ENCODE peak calls at places on chromosome 7, in five cellular contexts. One of them, this sample, is unnamed.

GRCh38 chr7:111982804-111983203 is 223.4 kb downstream of the DOCK4 start:
- DNase-seq in bronchial epithelial cell: no peak
- DNase-seq in HFF-Myc: no peak
- DNase-seq in fibroblast of pulmonary artery: peak; percentile 66
- DNase-seq in cardiac muscle cell: peak; percentile 35
- DNase-seq in this sample: no peak

GRCh38 chr7:46317256-46317655 is 396.2 kb upstream of the IGFBP3 start:
- DNase-seq in fibroblast of pulmonary artery: peak; percentile 39
- DNase-seq in HFF-Myc: no peak
- DNase-seq in bronchial epithelial cell: no peak
- DNase-seq in cardiac muscle cell: peak; percentile 14
- DNase-seq in this sample: no peak

GRCh38 chr7:105610165-105610930 is 29.1 kb upstream of the EFCAB10 start:
- DNase-seq in HFF-Myc: no peak
- DNase-seq in bronchial epithelial cell: no peak
- DNase-seq in cardiac muscle cell: no peak
- DNase-seq in fibroblast of pulmonary artery: no peak
- DNase-seq in this sample: no peak

GRCh38 chr7:98165827-98166667 is 45.2 kb upstream of the BHLHA15 start:
- DNase-seq in fibroblast of pulmonary artery: peak; percentile 46
- DNase-seq in cardiac muscle cell: peak; percentile 37
- DNase-seq in HFF-Myc: no peak
- DNase-seq in bronchial epithelial cell: peak; percentile 22
- DNase-seq in this sample: peak; percentile 40

GRCh38 chr7:90311185-90311584 is 9.9 kb downstream of the FAM237B start:
- DNase-seq in HFF-Myc: no peak
- DNase-seq in cardiac muscle cell: no peak
- DNase-seq in bronchial epithelial cell: no peak
- DNase-seq in fibroblast of pulmonary artery: no peak
- DNase-seq in this sample: no peak

GRCh38 chr7:44052771-44053365 is 8.4 kb downstream of the DBNL start:
- DNase-seq in HFF-Myc: no peak
- DNase-seq in bronchial epithelial cell: no peak
- DNase-seq in fibroblast of pulmonary artery: no peak
- DNase-seq in cardiac muscle cell: no peak
- DNase-seq in this sample: no peak

GRCh38 chr7:140003913-140004382 is 58.8 kb downstream of the PARP12 start:
- DNase-seq in fibroblast of pulmonary artery: peak; percentile 84
- DNase-seq in bronchial epithelial cell: peak; percentile 55
- DNase-seq in HFF-Myc: peak; percentile 17
- DNase-seq in cardiac muscle cell: peak; percentile 81
- DNase-seq in this sample: no peak

GRCh38 chr7:125848157-125848556 is 918.5 kb upstream of the POT1 start:
- DNase-seq in HFF-Myc: no peak
- DNase-seq in cardiac muscle cell: no peak
- DNase-seq in bronchial epithelial cell: no peak
- DNase-seq in fibroblast of pulmonary artery: no peak
- DNase-seq in this sample: no peak

GRCh38 chr7:112487938-112488575 is 7.3 kb downstream of the LSMEM1 start:
- DNase-seq in bronchial epithelial cell: no peak
- DNase-seq in fibroblast of pulmonary artery: no peak
- DNase-seq in HFF-Myc: no peak
- DNase-seq in cardiac muscle cell: no peak
- DNase-seq in this sample: no peak

GRCh38 chr7:13336227-13336626 is 648.8 kb downstream of the ARL4A start:
- DNase-seq in fibroblast of pulmonary artery: peak; percentile 34
- DNase-seq in HFF-Myc: no peak
- DNase-seq in bronchial epithelial cell: peak; percentile 67
- DNase-seq in cardiac muscle cell: peak; percentile 21
- DNase-seq in this sample: no peak

GRCh38 chr7:34751725-34752643 is 94.0 kb downstream of the NPSR1 start:
- DNase-seq in bronchial epithelial cell: no peak
- DNase-seq in fibroblast of pulmonary artery: no peak
- DNase-seq in cardiac muscle cell: no peak
- DNase-seq in HFF-Myc: no peak
- DNase-seq in this sample: no peak

GRCh38 chr7:141701489-141702046 is 398 bp downstream of the DENND11 start:
- DNase-seq in fibroblast of pulmonary artery: peak; percentile 22
- DNase-seq in cardiac muscle cell: peak; percentile 29
- DNase-seq in HFF-Myc: no peak
- DNase-seq in bronchial epithelial cell: no peak
- DNase-seq in this sample: peak; percentile 44

GRCh38 chr7:16028651-16029050 is 342.2 kb upstream of the MEOX2 start:
- DNase-seq in HFF-Myc: peak; percentile 72
- DNase-seq in cardiac muscle cell: peak; percentile 13
- DNase-seq in bronchial epithelial cell: no peak
- DNase-seq in fibroblast of pulmonary artery: peak; percentile 10
- DNase-seq in this sample: no peak

GRCh38 chr7:128032605-128033235 is 1.5 kb upstream of the LRRC4 start:
- DNase-seq in fibroblast of pulmonary artery: no peak
- DNase-seq in bronchial epithelial cell: no peak
- DNase-seq in cardiac muscle cell: peak; percentile 18
- DNase-seq in HFF-Myc: no peak
- DNase-seq in this sample: peak; percentile 32

GRCh38 chr7:103989200-103989784 is at the start of gene RELN:
- DNase-seq in fibroblast of pulmonary artery: peak; percentile 19
- DNase-seq in HFF-Myc: no peak
- DNase-seq in bronchial epithelial cell: no peak
- DNase-seq in cardiac muscle cell: peak; percentile 53
- DNase-seq in this sample: no peak

GRCh38 chr7:134549366-134549765 is 456 bp downstream of the AKR1B15 start:
- DNase-seq in fibroblast of pulmonary artery: no peak
- DNase-seq in HFF-Myc: no peak
- DNase-seq in cardiac muscle cell: no peak
- DNase-seq in bronchial epithelial cell: no peak
- DNase-seq in this sample: no peak

GRCh38 chr7:134554417-134554966 is 5.6 kb downstream of the AKR1B15 start:
- DNase-seq in HFF-Myc: no peak
- DNase-seq in fibroblast of pulmonary artery: no peak
- DNase-seq in bronchial epithelial cell: no peak
- DNase-seq in cardiac muscle cell: no peak
- DNase-seq in this sample: no peak

GRCh38 chr7:134548877-134549276 is at the start of gene AKR1B15:
- DNase-seq in bronchial epithelial cell: peak; percentile 46
- DNase-seq in HFF-Myc: no peak
- DNase-seq in cardiac muscle cell: peak; percentile 14
- DNase-seq in fibroblast of pulmonary artery: peak; percentile 10
- DNase-seq in this sample: no peak

GRCh38 chr7:134553976-134554375 is 5.1 kb downstream of the AKR1B15 start:
- DNase-seq in cardiac muscle cell: no peak
- DNase-seq in HFF-Myc: no peak
- DNase-seq in bronchial epithelial cell: peak; percentile 38
- DNase-seq in fibroblast of pulmonary artery: peak; percentile 7
- DNase-seq in this sample: no peak

GRCh38 chr7:134552105-134552504 is 3.2 kb downstream of the AKR1B15 start:
- DNase-seq in HFF-Myc: no peak
- DNase-seq in bronchial epithelial cell: no peak
- DNase-seq in fibroblast of pulmonary artery: peak; percentile 14
- DNase-seq in cardiac muscle cell: no peak
- DNase-seq in this sample: no peak
- TF ChIP-seq CTCF in HFF-Myc: no peak
- TF ChIP-seq CTCF in bronchial epithelial cell: no peak
- TF ChIP-seq CTCF in fibroblast of pulmonary artery: peak; percentile 25
- TF ChIP-seq CTCF in cardiac muscle cell: peak; percentile 8
- TF ChIP-seq CTCF in this sample: peak; percentile 47

DNA sequence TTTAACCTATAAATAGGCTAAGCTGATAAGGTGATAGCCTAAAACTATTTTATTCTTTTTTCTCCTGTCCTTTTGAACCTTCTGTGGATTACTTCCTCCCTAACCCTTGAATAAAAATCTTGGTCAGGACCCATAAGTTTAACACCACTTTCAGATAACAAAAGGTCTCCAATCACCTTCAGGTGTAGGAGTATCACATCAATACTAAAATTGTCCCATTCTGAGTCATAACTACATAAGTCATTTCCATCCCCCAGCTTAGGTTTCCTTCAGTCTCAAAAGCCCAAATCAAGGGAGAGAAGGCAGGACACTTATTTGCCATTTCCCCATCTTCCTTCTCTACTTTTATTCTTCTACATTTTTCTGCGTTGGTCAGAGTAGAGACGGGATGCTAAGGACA is 56.9 kb upstream of the WNT16 start:
- DNase-seq in fibroblast of pulmonary artery: no peak
- DNase-seq in bronchial epithelial cell: no peak
- DNase-seq in HFF-Myc: no peak
- DNase-seq in cardiac muscle cell: no peak
- DNase-seq in this sample: no peak
- TF ChIP-seq CTCF in fibroblast of pulmonary artery: no peak
- TF ChIP-seq CTCF in bronchial epithelial cell: no peak
- TF ChIP-seq CTCF in HFF-Myc: no peak
- TF ChIP-seq CTCF in cardiac muscle cell: no peak
- TF ChIP-seq CTCF in this sample: no peak

GRCh38 chr7:129825005-129825553 is 127.7 kb downstream of the UBE2H start:
- DNase-seq in HFF-Myc: no peak
- DNase-seq in fibroblast of pulmonary artery: no peak
- DNase-seq in bronchial epithelial cell: peak; percentile 77
- DNase-seq in cardiac muscle cell: peak; percentile 31
- DNase-seq in this sample: peak; percentile 48

GRCh38 chr7:129827467-129827990 is 125.2 kb downstream of the UBE2H start:
- DNase-seq in HFF-Myc: no peak
- DNase-seq in fibroblast of pulmonary artery: no peak
- DNase-seq in bronchial epithelial cell: no peak
- DNase-seq in cardiac muscle cell: no peak
- DNase-seq in this sample: no peak

GRCh38 chr7:129825554-129826267 is 127.0 kb downstream of the UBE2H start:
- DNase-seq in HFF-Myc: no peak
- DNase-seq in cardiac muscle cell: peak; percentile 71
- DNase-seq in fibroblast of pulmonary artery: peak; percentile 59
- DNase-seq in bronchial epithelial cell: peak; percentile 49
- DNase-seq in this sample: peak; percentile 94

GRCh38 chr7:129821476-129821875 is 131.3 kb downstream of the UBE2H start:
- DNase-seq in HFF-Myc: no peak
- DNase-seq in cardiac muscle cell: no peak
- DNase-seq in fibroblast of pulmonary artery: no peak
- DNase-seq in bronchial epithelial cell: no peak
- DNase-seq in this sample: no peak

DNA sequence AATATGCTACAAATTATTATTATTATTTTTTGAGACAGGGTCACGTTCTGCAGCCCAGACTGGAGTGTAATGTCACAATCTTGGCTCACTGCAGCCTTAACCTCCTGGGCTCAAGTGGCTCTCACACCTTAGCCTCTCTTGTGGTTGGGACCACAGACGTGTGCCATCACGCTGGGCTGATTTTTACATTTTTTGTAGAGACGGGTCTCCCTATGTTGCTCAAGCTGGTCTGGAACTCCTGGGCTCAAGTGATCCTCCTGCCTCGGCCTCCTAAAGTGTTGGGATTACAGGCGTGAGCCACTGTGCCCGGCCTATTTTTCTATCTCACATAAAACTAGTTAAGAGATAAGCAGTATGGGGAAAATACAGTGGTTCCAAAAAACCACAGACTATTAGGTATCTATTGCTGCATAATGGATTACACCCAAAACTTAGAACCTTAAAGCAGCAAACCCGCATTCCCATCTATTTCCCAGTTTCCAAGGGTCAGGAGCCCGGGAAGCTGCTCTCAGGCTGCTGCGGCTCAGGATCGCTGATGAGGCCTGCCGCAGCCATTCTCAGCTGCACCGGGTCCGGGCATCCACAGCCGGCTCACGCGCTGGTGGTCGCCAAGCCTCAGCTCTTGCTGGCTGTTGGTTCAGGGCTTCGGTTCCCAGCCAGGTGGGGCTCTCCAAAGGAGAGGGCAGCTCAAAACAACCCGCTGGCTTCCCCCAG is 128.3 kb downstream of the UBE2H start:
- DNase-seq in fibroblast of pulmonary artery: no peak
- DNase-seq in HFF-Myc: no peak
- DNase-seq in bronchial epithelial cell: no peak
- DNase-seq in cardiac muscle cell: no peak
- DNase-seq in this sample: no peak
- TF ChIP-seq CTCF in fibroblast of pulmonary artery: no peak
- TF ChIP-seq CTCF in HFF-Myc: no peak
- TF ChIP-seq CTCF in bronchial epithelial cell: no peak
- TF ChIP-seq CTCF in cardiac muscle cell: no peak
- TF ChIP-seq CTCF in this sample: no peak

DNA sequence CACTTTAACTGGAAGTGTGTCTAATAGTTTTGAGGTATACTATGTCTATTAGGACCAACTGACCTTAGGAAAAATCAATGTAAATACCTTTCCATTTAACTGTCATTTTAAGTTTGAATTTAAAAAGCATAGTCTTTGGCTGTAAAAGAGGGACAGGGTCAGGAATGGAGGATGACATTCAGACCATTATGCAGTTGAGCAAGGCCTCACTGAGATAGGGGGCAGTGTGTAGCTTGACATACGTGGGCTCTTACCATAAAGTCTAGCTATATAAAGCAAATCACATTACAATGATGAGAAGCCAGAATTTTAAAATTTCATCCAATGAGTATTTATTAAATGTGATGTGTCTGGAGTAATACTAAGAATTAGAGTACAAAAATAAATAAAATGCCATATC is 17.9 kb downstream of the PALS2 start:
- DNase-seq in bronchial epithelial cell: no peak
- DNase-seq in cardiac muscle cell: no peak
- DNase-seq in fibroblast of pulmonary artery: no peak
- DNase-seq in HFF-Myc: no peak
- DNase-seq in this sample: no peak
- TF ChIP-seq CTCF in bronchial epithelial cell: no peak
- TF ChIP-seq CTCF in cardiac muscle cell: no peak
- TF ChIP-seq CTCF in fibroblast of pulmonary artery: peak; percentile 12
- TF ChIP-seq CTCF in HFF-Myc: no peak
- TF ChIP-seq CTCF in this sample: no peak

GRCh38 chr7:36127075-36127740 is 25.8 kb upstream of the EEPD1 start:
- DNase-seq in HFF-Myc: no peak
- DNase-seq in bronchial epithelial cell: no peak
- DNase-seq in fibroblast of pulmonary artery: peak; percentile 24
- DNase-seq in cardiac muscle cell: no peak
- DNase-seq in this sample: no peak
- TF ChIP-seq CTCF in HFF-Myc: no peak
- TF ChIP-seq CTCF in bronchial epithelial cell: peak; percentile 8
- TF ChIP-seq CTCF in fibroblast of pulmonary artery: peak; percentile 37
- TF ChIP-seq CTCF in cardiac muscle cell: no peak
- TF ChIP-seq CTCF in this sample: no peak

DNA sequence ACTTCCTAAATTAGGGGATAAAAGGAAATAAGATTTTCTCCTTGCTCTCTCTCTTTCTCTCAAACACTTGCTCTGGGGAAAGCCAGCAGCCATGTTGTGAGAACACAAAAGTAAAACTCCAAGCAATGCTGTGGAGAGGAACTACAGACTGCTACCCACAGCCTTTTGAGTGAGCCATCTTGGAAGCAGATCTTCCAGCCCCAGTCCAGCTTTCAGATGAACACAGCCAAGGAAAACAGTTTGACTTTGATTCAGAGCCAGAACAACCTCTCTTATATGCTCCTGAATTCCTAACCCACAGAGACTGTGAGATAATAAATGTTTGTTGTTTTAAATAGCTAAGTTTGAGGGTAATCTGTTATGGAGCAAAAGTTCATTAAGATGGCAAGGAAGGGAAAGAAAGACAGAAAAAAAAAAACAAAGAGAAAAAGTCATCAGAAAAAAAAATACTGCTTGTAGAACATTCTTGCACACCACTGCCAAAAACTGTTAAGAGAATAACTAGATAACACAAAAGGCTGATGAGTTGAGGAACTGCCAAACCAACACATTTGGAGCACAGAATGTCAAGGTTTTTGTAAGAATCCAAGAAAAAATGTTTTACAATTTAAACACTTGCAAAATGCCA is 20.9 kb upstream of the PRKAR2B start:
- DNase-seq in cardiac muscle cell: peak; percentile 78
- DNase-seq in HFF-Myc: no peak
- DNase-seq in fibroblast of pulmonary artery: no peak
- DNase-seq in bronchial epithelial cell: no peak
- DNase-seq in this sample: no peak
- TF ChIP-seq CTCF in cardiac muscle cell: no peak
- TF ChIP-seq CTCF in HFF-Myc: no peak
- TF ChIP-seq CTCF in fibroblast of pulmonary artery: no peak
- TF ChIP-seq CTCF in bronchial epithelial cell: no peak
- TF ChIP-seq CTCF in this sample: no peak

GRCh38 chr7:4164556-4164955 is 517.5 kb upstream of the FOXK1 start:
- DNase-seq in bronchial epithelial cell: no peak
- DNase-seq in cardiac muscle cell: no peak
- DNase-seq in HFF-Myc: no peak
- DNase-seq in fibroblast of pulmonary artery: no peak
- DNase-seq in this sample: no peak
- TF ChIP-seq CTCF in bronchial epithelial cell: no peak
- TF ChIP-seq CTCF in cardiac muscle cell: no peak
- TF ChIP-seq CTCF in HFF-Myc: no peak
- TF ChIP-seq CTCF in fibroblast of pulmonary artery: no peak
- TF ChIP-seq CTCF in this sample: peak; percentile 38

This sample was measured in progenitor cell of endocrine pancreas.